ENCODE peak calls at places on chromosomes 4 and X, in seven cellular contexts. B is SK-MEL-5, I is Right ventricle myocardium superior, Z is amygdala, C is A549, M is NCI-H460, D is ELR. Q is an unnamed sample.

GRCh38 chr4:146852365-146852764 is 93.3 kb downstream of the TTC29 start:
- DNase-seq in C (no peak), M (no peak), Z (no peak), I (no peak), B (no peak), D (no peak), Q (no peak)

GRCh38 chr4:25884040-25884788 is 21.4 kb upstream of the SEL1L3 start:
- DNase-seq in B (no peak), C (no peak), M (no peak), D (peak), I (no peak), Z (no peak), Q (no peak)

GRCh38 chrX:70445197-70445656 is 592 bp downstream of the DLG3 start:
- DNase-seq in C (no peak), Z (no peak), M (no peak), D (no peak), B (no peak), I (no peak), Q (no peak)

GRCh38 chr4:119040711-119041185 is 94.9 kb upstream of the MYOZ2 start:
- DNase-seq in D (peak), Z (no peak), B (no peak), M (no peak), I (no peak), C (no peak), Q (no peak)

GRCh38 chr4:14640476-14640875 is 361.8 kb upstream of the CPEB2 start:
- DNase-seq in M (no peak), D (no peak), Z (no peak), C (no peak), B (no peak), I (no peak), Q (no peak)

GRCh38 chr4:164779811-164780216 is 25.9 kb downstream of the SMIM31 start:
- DNase-seq in D (peak), I (no peak), B (peak), C (peak), Z (no peak), M (peak), Q (no peak)

GRCh38 chrX:129686422-129686948 is 31.7 kb upstream of the APLN start:
- DNase-seq in C (no peak), M (no peak), B (no peak), D (no peak), Z (peak), I (peak), Q (peak)

GRCh38 chrX:72554448-72555140 is 18.0 kb downstream of the HDAC8 start:
- DNase-seq in D (peak), C (peak), Z (no peak), I (no peak), B (no peak), M (peak), Q (no peak)

GRCh38 chr4:1419708-1420107 is 13.5 kb upstream of the NKX1-1 start:
- DNase-seq in B (no peak), I (peak), D (no peak), Z (no peak), C (no peak), M (no peak), Q (peak)

GRCh38 chr4:18529482-18529881 is 507.9 kb upstream of the LCORL start:
- DNase-seq in B (no peak), Z (no peak), I (no peak), C (no peak), D (no peak), M (no peak), Q (no peak)

GRCh38 chr4:11312389-11312788 is 116.3 kb downstream of the HS3ST1 start:
- DNase-seq in M (no peak), C (no peak), I (no peak), D (no peak), B (no peak), Z (no peak), Q (peak)

GRCh38 chr4:48439988-48440387 is 43.2 kb upstream of the SLC10A4 start:
- DNase-seq in C (no peak), D (no peak), M (no peak), B (no peak), I (no peak), Z (peak), Q (no peak)

GRCh38 chr4:7418131-7418943 is 16.4 kb downstream of the PSAPL1 start:
- DNase-seq in M (no peak), Z (no peak), C (no peak), B (no peak), I (peak), D (no peak), Q (no peak)

GRCh38 chr4:155796031-155796430 is 37.2 kb downstream of the GUCY1B1 start:
- DNase-seq in Z (no peak), D (peak), C (peak), B (peak), I (no peak), M (peak), Q (no peak)

GRCh38 chrX:1528186-1528883 is 8.7 kb downstream of the P2RY8 start:
- DNase-seq in D (no peak), B (no peak), M (no peak), Z (no peak), I (no peak), C (no peak), Q (no peak)

GRCh38 chr4:21992330-21992729 is 43.8 kb upstream of the KCNIP4 start:
- DNase-seq in M (no peak), D (no peak), C (no peak), B (no peak), Z (no peak), I (no peak), Q (no peak)

GRCh38 chr4:99587803-99588202 is 13.2 kb downstream of the MTTP start:
- DNase-seq in B (no peak), C (no peak), D (no peak), M (no peak), I (no peak), Z (no peak), Q (no peak)

GRCh38 chr4:99209671-99210070 is 9.4 kb downstream of the ADH6 start:
- DNase-seq in M (no peak), B (no peak), D (no peak), I (no peak), Z (no peak), C (no peak), Q (no peak)

GRCh38 chr4:10697071-10697470 is 12.5 kb upstream of the CLNK start:
- DNase-seq in Z (no peak), C (no peak), D (no peak), B (no peak), M (no peak), I (no peak), Q (no peak)

GRCh38 chrX:109409181-109409580 is 72.7 kb downstream of the GUCY2F start:
- DNase-seq in M (no peak), B (no peak), I (no peak), C (no peak), Z (no peak), D (no peak), Q (no peak)

GRCh38 chr4:80173841-80174240 is 23.5 kb upstream of the PRDM8 start:
- DNase-seq in B (no peak), Z (no peak), C (no peak), I (no peak), D (peak), M (no peak), Q (no peak)

GRCh38 chrX:6159468-6159867 is 69.2 kb downstream of the NLGN4X start:
- DNase-seq in Z (no peak), I (no peak), D (no peak), C (no peak), M (no peak), B (no peak), Q (no peak)

GRCh38 chrX:41350150-41350975 is 16.4 kb downstream of the DDX3X start:
- DNase-seq in I (no peak), C (peak), M (no peak), B (no peak), Z (no peak), D (peak), Q (no peak)

GRCh38 chr4:73007526-73008100 is 61.9 kb downstream of the COX18 start:
- DNase-seq in Z (no peak), C (no peak), M (no peak), B (no peak), D (no peak), I (no peak), Q (no peak)

GRCh38 chr4:4890574-4891260 is 31.3 kb downstream of the MSX1 start:
- DNase-seq in Z (peak), D (no peak), B (no peak), C (no peak), M (no peak), I (no peak), Q (no peak)

GRCh38 chr4:105944535-105944934 is 49.3 kb downstream of the NPNT start:
- DNase-seq in I (no peak), Z (no peak), C (no peak), B (no peak), M (no peak), D (no peak), Q (peak)

GRCh38 chrX:106611682-106612402 is at the start of gene RADX:
- DNase-seq in C (peak), I (peak), M (peak), D (peak), B (peak), Z (peak), Q (peak)

GRCh38 chr4:13496605-13497004 is 12.5 kb upstream of the RAB28 start:
- DNase-seq in D (no peak), Z (no peak), M (no peak), C (no peak), I (no peak), B (no peak), Q (no peak)

GRCh38 chrX:72142094-72142843 is 10.6 kb upstream of the RTL5 start:
- DNase-seq in M (no peak), B (no peak), Z (no peak), C (no peak), D (no peak), I (no peak), Q (no peak)